ENCODE peak calls at places on chromosomes 12 and 14, in six cellular contexts. P, V, Y, Q, F and X are unnamed samples.

GRCh38 chr14:71574976-71575375 is 357.3 kb upstream of the RGS6 start:
- DNase-seq in P (no peak), V (no peak), Y (no peak), Q (no peak), F (no peak), X (no peak)

GRCh38 chr12:1840561-1840960 is 20.2 kb downstream of the LRTM2 start:
- DNase-seq in P (no peak), V (no peak), Y (no peak), Q (no peak), F (no peak), X (no peak)

GRCh38 chr12:109087250-109087649 is 6.0 kb downstream of the ALKBH2 start:
- DNase-seq in P (no peak), V (no peak), Y (no peak), Q (no peak), F (no peak), X (no peak)

GRCh38 chr12:130787445-130788410 is 51.3 kb downstream of the STX2 start:
- DNase-seq in P (no peak), V (no peak), Y (no peak), Q (no peak), F (no peak), X (no peak)

GRCh38 chr12:49233842-49234526 is 30.9 kb upstream of the TUBA1C start:
- DNase-seq in P (peak), V (peak), Y (peak), Q (no peak), F (peak), X (peak)

GRCh38 chr12:19783547-19784444 is 344.5 kb downstream of the AEBP2 start:
- DNase-seq in P (no peak), V (no peak), Y (no peak), Q (no peak), F (no peak), X (no peak)

GRCh38 chr12:110780448-110780847 is 37.8 kb upstream of the PPP1CC start:
- DNase-seq in P (no peak), V (no peak), Y (no peak), Q (no peak), F (no peak), X (no peak)

GRCh38 chr14:27642251-27642866 is 1044.5 kb upstream of the NOVA1 start:
- DNase-seq in P (no peak), V (no peak), Y (no peak), Q (no peak), F (no peak), X (no peak)

GRCh38 chr12:74899031-74899829 is 310.4 kb downstream of the KCNC2 start:
- DNase-seq in P (no peak), V (no peak), Y (no peak), Q (no peak), F (no peak), X (no peak)

GRCh38 chr14:23538785-23539184 is 12.8 kb downstream of the ZFHX2 start:
- DNase-seq in P (no peak), V (no peak), Y (no peak), Q (no peak), F (no peak), X (no peak)
- TF ChIP-seq EP300 in P (no peak), V (no peak), Y (no peak), Q (no peak), F (no peak), X (no peak)

GRCh38 chr12:113019045-113019444 is 37.5 kb upstream of the DTX1 start:
- DNase-seq in P (no peak), V (no peak), Y (no peak), Q (no peak), F (no peak), X (no peak)
- TF ChIP-seq POLR2AphosphoS5 in P (no peak), V (no peak), Y (no peak), Q (no peak), F (no peak), X (no peak)

GRCh38 chr14:92665699-92666110 is 82.7 kb downstream of the LGMN start:
- DNase-seq in P (no peak), V (no peak), Y (no peak), Q (no peak), F (no peak), X (no peak)
- H3K27ac ChIP-seq in P (peak), V (peak), Y (peak), Q (no peak), F (peak), X (no peak)

GRCh38 chr12:127277882-127278281 is 989.1 kb upstream of the TMEM132C start:
- DNase-seq in P (no peak), V (no peak), Y (no peak), Q (no peak), F (peak), X (no peak)

GRCh38 chr12:127282786-127283565 is 984.0 kb upstream of the TMEM132C start:
- DNase-seq in P (no peak), V (no peak), Y (no peak), Q (no peak), F (no peak), X (peak)

GRCh38 chr12:127278351-127278750 is 988.6 kb upstream of the TMEM132C start:
- DNase-seq in P (no peak), V (no peak), Y (no peak), Q (no peak), F (no peak), X (no peak)

GRCh38 chr12:127284021-127284420 is 982.9 kb upstream of the TMEM132C start:
- DNase-seq in P (no peak), V (no peak), Y (no peak), Q (no peak), F (no peak), X (no peak)

DNA sequence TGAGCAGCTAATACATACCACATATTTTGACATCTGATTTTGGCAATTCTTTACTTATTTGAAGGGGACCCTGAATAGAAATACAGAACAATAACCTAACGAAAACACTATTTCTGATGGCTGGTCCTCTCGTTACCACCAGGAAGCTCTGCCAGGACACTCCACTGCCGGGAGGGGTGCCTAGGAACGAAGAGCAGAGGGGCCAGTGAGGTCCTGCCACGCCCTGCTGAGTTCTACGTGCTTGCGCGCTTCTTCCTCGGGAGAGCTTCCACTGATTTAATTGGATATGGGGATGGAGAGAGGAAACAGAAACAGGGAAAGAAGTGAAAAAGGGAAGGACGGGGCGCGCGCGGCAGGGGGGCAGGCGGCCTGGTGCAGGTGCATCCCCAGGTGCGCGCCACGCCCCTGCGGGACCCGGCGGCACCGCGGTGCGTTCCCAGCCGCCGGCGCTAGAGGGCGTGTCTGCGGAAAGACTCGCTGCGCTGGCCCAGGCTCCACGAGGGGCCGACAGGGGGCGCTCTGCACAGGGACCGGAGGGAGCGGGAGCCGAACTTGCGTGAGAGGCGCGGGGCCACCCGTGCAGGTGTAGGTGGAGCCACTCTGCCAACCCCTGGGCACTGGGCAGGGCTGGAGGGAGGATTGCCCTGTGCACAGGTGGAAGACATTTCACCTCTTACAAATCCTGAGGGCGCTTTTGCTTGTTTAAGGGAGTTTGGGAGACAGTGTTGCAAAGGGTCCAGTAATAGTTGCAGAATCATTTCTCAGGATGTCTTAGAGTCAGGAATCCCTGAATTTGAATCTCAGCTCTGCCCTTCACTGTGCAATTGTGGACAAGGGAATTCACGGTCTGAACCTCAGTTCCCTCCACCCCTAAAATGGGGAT is 986.3 kb upstream of the TMEM132C start:
- DNase-seq in P (peak), V (peak), Y (peak), Q (no peak), F (no peak), X (no peak)
- TF ChIP-seq EP300 in P (no peak), V (no peak), Y (no peak), Q (no peak), F (no peak), X (no peak)

GRCh38 chr14:64442300-64442988 is 22.9 kb upstream of the AKAP5 start:
- DNase-seq in P (no peak), V (no peak), Y (no peak), Q (no peak), F (no peak), X (no peak)
- TF ChIP-seq POLR2AphosphoS5 in P (no peak), V (no peak), Y (no peak), Q (no peak), F (no peak), X (no peak)

GRCh38 chr12:120115066-120115465 is 1.5 kb downstream of the RAB35 start:
- DNase-seq in P (no peak), V (no peak), Y (no peak), Q (no peak), F (no peak), X (no peak)

GRCh38 chr12:120116792-120117651 is 469 bp upstream of the RAB35 start:
- DNase-seq in P (peak), V (peak), Y (peak), Q (peak), F (no peak), X (peak)

GRCh38 chr12:120115692-120116442 is 686 bp downstream of the RAB35 start:
- DNase-seq in P (no peak), V (peak), Y (peak), Q (no peak), F (no peak), X (no peak)

GRCh38 chr12:120117961-120118709 is 1.6 kb upstream of the RAB35 start:
- DNase-seq in P (peak), V (no peak), Y (no peak), Q (no peak), F (no peak), X (no peak)

GRCh38 chr12:120116443-120116791 is at the start of gene RAB35:
- DNase-seq in P (no peak), V (no peak), Y (no peak), Q (no peak), F (no peak), X (no peak)
- H3K27ac ChIP-seq in P (peak), V (peak), Y (peak), Q (peak), F (peak), X (peak)

DNA sequence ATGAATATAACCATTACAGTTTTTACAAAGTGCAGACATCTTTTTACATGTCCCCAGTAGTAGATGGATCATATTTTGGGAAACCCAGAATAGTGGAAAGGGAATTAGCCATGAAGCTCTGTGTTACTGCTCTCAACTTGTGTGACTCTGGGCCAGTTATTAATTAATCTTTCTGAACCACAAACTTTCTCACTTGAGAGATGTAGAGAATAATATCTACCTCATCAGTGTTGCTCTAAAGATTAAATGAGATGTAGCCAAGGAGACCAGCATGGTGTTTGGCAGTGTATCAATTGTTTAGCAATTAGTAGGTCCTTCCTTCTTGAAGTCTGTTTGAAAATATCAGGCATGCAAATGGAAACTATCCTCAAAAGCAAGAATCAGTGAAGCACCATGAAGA is 169.2 kb downstream of the TMTC2 start:
- DNase-seq in P (no peak), V (no peak), Y (no peak), Q (no peak), F (no peak), X (no peak)
- TF ChIP-seq EP300 in P (no peak), V (no peak), Y (no peak), Q (no peak), F (no peak), X (no peak)

GRCh38 chr14:29108908-29109307 is 342.3 kb downstream of the FOXG1 start:
- DNase-seq in P (no peak), V (no peak), Y (no peak), Q (no peak), F (no peak), X (no peak)

GRCh38 chr14:29111554-29111953 is 345.0 kb downstream of the FOXG1 start:
- DNase-seq in P (no peak), V (no peak), Y (no peak), Q (no peak), F (no peak), X (no peak)

DNA sequence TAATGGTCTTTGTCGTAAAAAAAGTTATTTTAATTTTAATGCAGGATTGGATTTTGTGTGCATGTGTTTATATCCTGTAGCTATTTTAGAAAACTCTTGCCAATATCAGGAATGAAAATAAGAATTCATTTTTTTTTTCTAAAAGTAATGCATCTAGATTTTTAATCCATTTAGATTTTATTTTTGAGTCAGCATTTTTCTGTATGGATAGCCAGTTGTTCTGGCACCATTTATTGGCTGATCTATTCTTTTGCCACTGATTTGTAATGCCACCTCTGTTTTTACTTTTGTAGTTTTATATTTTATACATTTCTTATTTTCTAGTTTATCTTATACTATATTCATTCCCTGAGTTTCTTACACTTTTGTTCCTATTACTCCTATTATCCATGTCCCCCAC is 343.0 kb downstream of the FOXG1 start:
- DNase-seq in P (no peak), V (no peak), Y (no peak), Q (no peak), F (no peak), X (no peak)
- TF ChIP-seq POLR2AphosphoS5 in P (no peak), V (no peak), Y (no peak), Q (no peak), F (no peak), X (no peak)